ENCODE peak calls at places on chromosome 9, in eight cellular contexts. V is AG20443; D is dorsolateral prefrontal cortex; L is G401; Y is activated CD4-positive, alpha-beta T cell treated with anti-CD3 and anti-CD28 coated beads, Interleukin-2, amount 50 U/mL, for 1 hour; N is ELF-1; A is GM12878; O is HT1080. E is an unnamed sample.

GRCh38 chr9:14205463-14205862 is 108.5 kb downstream of the NFIB start:
- DNase-seq in V (peak), D (no peak), L (no peak), Y (no peak), N (no peak), A (no peak), O (peak), E (peak)

GRCh38 chr9:22307013-22307711 is 139.5 kb upstream of the DMRTA1 start:
- DNase-seq in V (peak), D (peak), L (peak), Y (no peak), N (peak), A (no peak), O (peak), E (peak)

GRCh38 chr9:116152941-116153764 is 438 bp upstream of the PAPPA start:
- DNase-seq in V (peak), D (no peak), L (no peak), Y (no peak), N (peak), A (no peak), O (peak), E (no peak)

GRCh38 chr9:5446451-5447236 is 3.7 kb upstream of the CD274 start:
- DNase-seq in V (no peak), D (no peak), L (no peak), Y (no peak), N (no peak), A (no peak), O (peak), E (no peak)

GRCh38 chr9:86128235-86128822 is 29.0 kb upstream of the GOLM1 start:
- DNase-seq in V (no peak), D (no peak), L (no peak), Y (no peak), N (no peak), A (no peak), O (no peak), E (no peak)

GRCh38 chr9:122127396-122127798 is 32.2 kb downstream of the NDUFA8 start:
- DNase-seq in V (no peak), D (peak), L (no peak), Y (no peak), N (no peak), A (no peak), O (no peak), E (no peak)

GRCh38 chr9:137202966-137203365 is 2.4 kb upstream of the TPRN start:
- DNase-seq in V (no peak), D (no peak), L (no peak), Y (no peak), N (no peak), A (no peak), O (no peak), E (no peak)

GRCh38 chr9:81456431-81456970 is 232.8 kb downstream of the TLE1 start:
- DNase-seq in V (peak), D (no peak), L (no peak), Y (no peak), N (no peak), A (no peak), O (peak), E (peak)

GRCh38 chr9:120894404-120895226 is 17.6 kb upstream of the PHF19 start:
- DNase-seq in V (peak), D (no peak), L (peak), Y (no peak), N (peak), A (no peak), O (no peak), E (peak)

GRCh38 chr9:97319380-97319779 is 11.9 kb downstream of the CCDC180 start:
- DNase-seq in V (no peak), D (no peak), L (no peak), Y (no peak), N (no peak), A (no peak), O (no peak), E (no peak)